ENCODE peak calls at places on chromosome 14, in four cellular contexts. M is K562, W is HepG2, T is GM12878. E is an unnamed sample.
A peak's percentile ranks its signal among the peaks of the same experiment; 100 is the strongest.

GRCh38 chr14:23694085-23694975 is 58.2 kb downstream of the DHRS2 start:
- DNase-seq in T (no peak), W (peak; percentile 70), M (no peak), E (peak; percentile 37)

GRCh38 chr14:101225116-101225728 is 321.7 kb upstream of the RTL1 start:
- DNase-seq in W (no peak), T (no peak), M (peak; percentile 45), E (no peak)

GRCh38 chr14:80404413-80404812 is 193.1 kb upstream of the DIO2 start:
- DNase-seq in W (no peak), T (no peak), M (no peak), E (peak; percentile 12)

GRCh38 chr14:80358112-80358511 is 146.8 kb upstream of the DIO2 start:
- DNase-seq in W (no peak), M (no peak), T (no peak), E (no peak)

GRCh38 chr14:73452341-73453191 is 5.8 kb downstream of the NUMB start:
- DNase-seq in W (no peak), M (no peak), T (no peak), E (no peak)

GRCh38 chr14:94129758-94130414 is 482 bp upstream of the IFI27L2 start:
- DNase-seq in T (no peak), M (peak; percentile 33), W (no peak), E (no peak)

GRCh38 chr14:35402323-35403084 is 2.0 kb downstream of the NFKBIA start:
- DNase-seq in T (no peak), W (no peak), M (no peak), E (no peak)

GRCh38 chr14:94421316-94421715 is 31.3 kb downstream of the SERPINA11 start:
- DNase-seq in T (no peak), M (no peak), W (no peak), E (no peak)

GRCh38 chr14:63045612-63046320 is 508 bp upstream of the KCNH5 start:
- DNase-seq in T (no peak), W (peak; percentile 12), M (peak; percentile 7), E (peak; percentile 81)

GRCh38 chr14:104386281-104386841 is 193.2 kb upstream of the C14orf180 start:
- DNase-seq in M (no peak), W (no peak), T (no peak), E (peak; percentile 10)

GRCh38 chr14:24692382-24693352 is 58.7 kb upstream of the GZMB start:
- DNase-seq in M (no peak), W (no peak), T (no peak), E (no peak)

GRCh38 chr14:95255487-95255886 is 64.2 kb downstream of the CLMN start:
- DNase-seq in W (no peak), M (peak; percentile 40), T (no peak), E (peak; percentile 80)

GRCh38 chr14:68363841-68364711 is 428.8 kb downstream of the ZFP36L1 start:
- DNase-seq in T (no peak), M (no peak), W (peak; percentile 44), E (peak; percentile 68)

DNA sequence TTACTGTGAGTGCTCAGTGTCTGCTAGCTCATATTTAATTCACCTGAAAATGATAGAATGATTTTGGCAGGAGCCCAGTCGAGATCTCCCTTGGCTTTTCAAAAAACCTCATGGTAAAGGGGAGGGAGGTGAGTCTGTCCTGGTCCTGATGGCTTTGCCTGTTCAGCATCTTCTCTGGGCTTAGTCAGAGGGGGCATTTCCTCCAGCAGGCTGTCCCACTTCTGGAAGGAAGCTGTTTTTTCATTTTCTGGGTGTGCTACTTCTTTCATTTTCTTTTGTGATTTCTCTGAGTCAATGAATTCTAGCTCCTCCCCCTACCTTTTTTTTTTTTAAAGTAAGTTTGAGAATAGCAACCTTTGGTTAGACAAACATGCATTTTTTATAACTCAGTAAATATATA is 58.8 kb downstream of the TMX1 start:
- DNase-seq in W (no peak), T (no peak), M (no peak), E (no peak)
- TF ChIP-seq ETV6 in W (no peak), T (no peak), M (no peak), E (no peak)

GRCh38 chr14:53108292-53108937 is 44.7 kb downstream of the DDHD1 start:
- DNase-seq in M (no peak), T (no peak), W (no peak), E (no peak)
- TF ChIP-seq ETV6 in M (no peak), T (no peak), W (no peak), E (no peak)

GRCh38 chr14:74952697-74953484 is 2.5 kb downstream of the PGF start:
- DNase-seq in M (no peak), T (no peak), W (no peak), E (no peak)
- TF ChIP-seq ETV6 in M (no peak), T (no peak), W (no peak), E (no peak)

GRCh38 chr14:22600027-22600426 is 1.9 kb downstream of the ABHD4 start:
- DNase-seq in M (no peak), T (no peak), W (no peak), E (no peak)
- TF ChIP-seq ETV6 in M (no peak), T (no peak), W (peak; percentile 21), E (no peak)

GRCh38 chr14:54229136-54229535 is 167.7 kb upstream of the CDKN3 start:
- DNase-seq in W (no peak), T (no peak), M (no peak), E (no peak)

GRCh38 chr14:54225457-54225856 is 171.3 kb upstream of the CDKN3 start:
- DNase-seq in M (no peak), T (no peak), W (no peak), E (no peak)

GRCh38 chr14:54223978-54224377 is 172.8 kb upstream of the CDKN3 start:
- DNase-seq in M (no peak), W (no peak), T (no peak), E (no peak)

GRCh38 chr14:54226558-54226957 is 170.2 kb upstream of the CDKN3 start:
- DNase-seq in T (no peak), M (no peak), W (no peak), E (no peak)

GRCh38 chr14:54226103-54226502 is 170.7 kb upstream of the CDKN3 start:
- DNase-seq in M (no peak), T (no peak), W (no peak), E (no peak)
- TF ChIP-seq ETV6 in M (no peak), T (no peak), W (no peak), E (no peak)

DNA sequence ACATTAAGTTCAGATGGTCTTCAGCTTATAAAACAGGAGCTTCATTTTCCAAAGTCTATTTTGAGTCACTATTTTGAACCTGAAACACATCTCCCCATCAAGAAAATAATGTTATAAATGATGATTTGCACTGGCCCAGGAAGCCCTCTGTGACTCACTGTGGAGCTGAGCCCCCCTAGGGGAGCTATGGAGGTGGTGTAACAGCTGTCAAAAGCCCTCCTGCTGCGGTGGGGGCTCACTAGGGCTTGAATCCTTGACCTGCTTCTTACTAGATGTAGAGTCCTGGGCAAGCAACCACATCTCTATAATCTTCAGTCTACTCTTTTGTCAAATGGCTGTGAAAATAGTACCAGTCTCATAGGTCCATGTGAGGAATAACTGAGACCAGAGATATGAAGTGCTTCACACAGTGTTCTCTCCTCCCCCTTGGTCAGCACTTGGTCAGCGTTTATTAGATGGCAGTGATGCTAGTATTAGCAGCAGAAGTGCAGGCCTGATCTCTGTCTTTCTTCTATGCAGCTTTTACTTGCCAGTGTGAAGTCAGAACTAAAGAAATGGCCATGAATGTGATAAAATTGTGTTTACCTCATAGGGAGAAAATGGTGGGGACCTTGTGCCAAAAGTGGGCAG is 83.4 kb downstream of the RTN1 start:
- DNase-seq in W (no peak), T (no peak), M (no peak), E (peak; percentile 12)
- TF ChIP-seq ETV6 in W (no peak), T (no peak), M (no peak), E (no peak)

GRCh38 chr14:75222208-75222701 is 45.8 kb upstream of the TMED10 start:
- DNase-seq in M (peak; percentile 34), W (no peak), T (peak; percentile 53), E (no peak)
- TF ChIP-seq ETV6 in M (no peak), W (no peak), T (no peak), E (no peak)

E was measured in WTC11.